ENCODE peak calls at places on chromosomes 11 and 22, in four cellular contexts. One of them, this sample, is unnamed. For H3K9me1, the result is how much of the 10 kb centered on the place peaks cover.

GRCh38 chr11:107916671-107917241 is 11.5 kb upstream of the RAB39A start:
- DNase-seq in IMR-90: no peak
- DNase-seq in K562: peak
- DNase-seq in endothelial cell of umbilical vein: no peak
- DNase-seq in this sample: no peak

GRCh38 chr11:46951864-46952263 is 15.3 kb downstream of the CSTPP1 start:
- DNase-seq in K562: no peak
- DNase-seq in IMR-90: peak
- DNase-seq in endothelial cell of umbilical vein: peak
- DNase-seq in this sample: no peak

GRCh38 chr11:107591446-107592236 is 694 bp downstream of the ELMOD1 start:
- DNase-seq in endothelial cell of umbilical vein: peak
- DNase-seq in IMR-90: no peak
- DNase-seq in K562: no peak
- DNase-seq in this sample: no peak

GRCh38 chr22:34850010-34850409 is 215.9 kb upstream of the ISX start:
- DNase-seq in K562: no peak
- DNase-seq in endothelial cell of umbilical vein: no peak
- DNase-seq in IMR-90: no peak
- DNase-seq in this sample: no peak

GRCh38 chr11:2137202-2138071 is 1.8 kb downstream of the IGF2 start:
- DNase-seq in IMR-90: peak
- DNase-seq in K562: peak
- DNase-seq in endothelial cell of umbilical vein: peak
- DNase-seq in this sample: no peak

GRCh38 chr11:2296913-2297622 is 4.7 kb downstream of the C11orf21 start:
- DNase-seq in IMR-90: no peak
- DNase-seq in K562: no peak
- DNase-seq in endothelial cell of umbilical vein: no peak
- DNase-seq in this sample: no peak

GRCh38 chr22:49550766-49551362 is 276.8 kb downstream of the BRD1 start:
- DNase-seq in K562: peak
- DNase-seq in endothelial cell of umbilical vein: no peak
- DNase-seq in IMR-90: no peak
- DNase-seq in this sample: no peak

GRCh38 chr11:57530596-57531507 is at the start of gene TIMM10:
- DNase-seq in endothelial cell of umbilical vein: peak
- DNase-seq in K562: peak
- DNase-seq in IMR-90: peak
- DNase-seq in this sample: peak

GRCh38 chr11:473415-473814 is 23.3 kb downstream of the PTDSS2 start:
- DNase-seq in endothelial cell of umbilical vein: no peak
- DNase-seq in K562: no peak
- DNase-seq in IMR-90: no peak
- DNase-seq in this sample: no peak

GRCh38 chr11:132874638-132875037 is 657.7 kb downstream of the OPCML start:
- DNase-seq in endothelial cell of umbilical vein: no peak
- DNase-seq in K562: no peak
- DNase-seq in IMR-90: peak
- DNase-seq in this sample: no peak

GRCh38 chr11:1830500-1831223 is 4.1 kb upstream of the SYT8 start:
- DNase-seq in IMR-90: no peak
- DNase-seq in endothelial cell of umbilical vein: no peak
- DNase-seq in K562: peak
- DNase-seq in this sample: peak

GRCh38 chr11:116984589-116984988 is 113.6 kb downstream of the SIK3 start:
- DNase-seq in IMR-90: peak
- DNase-seq in K562: no peak
- DNase-seq in endothelial cell of umbilical vein: no peak
- DNase-seq in this sample: peak

GRCh38 chr11:43921561-43922294 is 20.7 kb upstream of the C11orf96 start:
- DNase-seq in endothelial cell of umbilical vein: no peak
- DNase-seq in K562: no peak
- DNase-seq in IMR-90: no peak
- DNase-seq in this sample: no peak

GRCh38 chr11:94800394-94800793 is 32.2 kb downstream of the AMOTL1 start:
- DNase-seq in IMR-90: no peak
- DNase-seq in endothelial cell of umbilical vein: no peak
- DNase-seq in K562: no peak
- DNase-seq in this sample: no peak

GRCh38 chr11:75689861-75690641 is 21.2 kb upstream of the MAP6 start:
- DNase-seq in endothelial cell of umbilical vein: no peak
- DNase-seq in IMR-90: no peak
- DNase-seq in K562: peak
- DNase-seq in this sample: no peak

GRCh38 chr22:49076300-49077035 is 751.2 kb downstream of the BRD1 start:
- DNase-seq in IMR-90: no peak
- DNase-seq in endothelial cell of umbilical vein: no peak
- DNase-seq in K562: no peak
- DNase-seq in this sample: no peak

GRCh38 chr11:123429851-123430735 is at the start of gene GRAMD1B:
- DNase-seq in IMR-90: peak
- DNase-seq in endothelial cell of umbilical vein: peak
- DNase-seq in K562: no peak
- DNase-seq in this sample: no peak

GRCh38 chr11:124075492-124075840 is 34.3 kb upstream of the OR10G7 start:
- DNase-seq in K562: no peak
- DNase-seq in IMR-90: no peak
- DNase-seq in endothelial cell of umbilical vein: no peak
- DNase-seq in this sample: no peak

GRCh38 chr11:43393765-43394355 is 35.1 kb downstream of the TTC17 start:
- DNase-seq in K562: peak
- DNase-seq in endothelial cell of umbilical vein: peak
- DNase-seq in IMR-90: peak
- DNase-seq in this sample: no peak

GRCh38 chr11:65535102-65535501 is 10.2 kb downstream of the SCYL1 start:
- DNase-seq in endothelial cell of umbilical vein: no peak
- DNase-seq in IMR-90: no peak
- DNase-seq in K562: no peak
- DNase-seq in this sample: no peak

GRCh38 chr11:10208045-10208674 is 85.9 kb downstream of the SBF2 start:
- DNase-seq in endothelial cell of umbilical vein: peak
- DNase-seq in K562: peak
- DNase-seq in IMR-90: peak
- DNase-seq in this sample: peak

GRCh38 chr11:107331728-107332127 is 125.9 kb downstream of the CWF19L2 start:
- DNase-seq in endothelial cell of umbilical vein: no peak
- DNase-seq in K562: no peak
- DNase-seq in IMR-90: no peak
- DNase-seq in this sample: no peak

GRCh38 chr11:116512841-116513240 is 259.9 kb downstream of the BUD13 start:
- DNase-seq in endothelial cell of umbilical vein: no peak
- DNase-seq in IMR-90: no peak
- DNase-seq in K562: no peak
- DNase-seq in this sample: no peak

GRCh38 chr11:19216709-19217374 is 15.1 kb upstream of the CSRP3 start:
- DNase-seq in K562: no peak
- DNase-seq in IMR-90: no peak
- DNase-seq in endothelial cell of umbilical vein: peak
- DNase-seq in this sample: no peak

GRCh38 chr11:7651700-7652099 is 21.6 kb downstream of the CYB5R2 start:
- DNase-seq in K562: peak
- DNase-seq in endothelial cell of umbilical vein: no peak
- DNase-seq in IMR-90: no peak
- DNase-seq in this sample: no peak

GRCh38 chr11:106466441-106467190 is 389.2 kb downstream of the AASDHPPT start:
- DNase-seq in K562: no peak
- DNase-seq in endothelial cell of umbilical vein: no peak
- DNase-seq in IMR-90: peak
- DNase-seq in this sample: no peak

GRCh38 chr11:75469785-75470405 is 36.9 kb upstream of the KLHL35 start:
- DNase-seq in IMR-90: no peak
- DNase-seq in K562: no peak
- DNase-seq in endothelial cell of umbilical vein: no peak
- DNase-seq in this sample: no peak

GRCh38 chr22:35327690-35328471 is 28.2 kb downstream of the TOM1 start:
- DNase-seq in K562: no peak
- DNase-seq in endothelial cell of umbilical vein: no peak
- DNase-seq in IMR-90: no peak
- DNase-seq in this sample: no peak

GRCh38 chr11:34793666-34794065 is 122.5 kb downstream of the APIP start:
- DNase-seq in IMR-90: no peak
- DNase-seq in endothelial cell of umbilical vein: no peak
- DNase-seq in K562: no peak
- DNase-seq in this sample: no peak

GRCh38 chr11:73612601-73613137 is 14.8 kb upstream of the FAM168A start:
- DNase-seq in endothelial cell of umbilical vein: no peak
- DNase-seq in K562: no peak
- DNase-seq in IMR-90: peak
- DNase-seq in this sample: no peak

GRCh38 chr22:25114369-25115362 is 85.0 kb upstream of the CRYBB3 start:
- DNase-seq in K562: no peak
- DNase-seq in IMR-90: no peak
- DNase-seq in endothelial cell of umbilical vein: peak
- DNase-seq in this sample: peak

DNA sequence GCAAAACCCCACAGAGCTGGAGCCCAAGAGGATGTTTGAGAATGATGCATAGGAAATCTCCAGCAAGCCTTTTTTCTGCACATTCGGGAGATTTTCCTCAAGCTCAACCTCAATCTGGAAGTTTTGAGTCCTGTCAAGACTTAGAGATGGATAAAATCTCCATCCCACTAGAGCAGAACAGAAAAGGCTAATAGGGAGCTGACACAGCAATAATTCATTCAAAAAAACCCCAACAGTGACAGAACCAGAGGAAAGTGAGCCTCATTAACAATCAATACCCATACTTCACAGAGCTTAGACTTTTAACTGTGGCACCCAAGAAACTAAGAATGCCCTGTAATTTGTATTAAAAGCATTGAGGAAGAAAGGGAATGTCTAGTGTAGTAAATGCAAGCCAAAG is 115.9 kb upstream of the BDNF start:
- DNase-seq in endothelial cell of umbilical vein: no peak
- DNase-seq in K562: no peak
- DNase-seq in IMR-90: no peak
- DNase-seq in this sample: no peak
- H3K9me1 ChIP-seq in endothelial cell of umbilical vein: under half
- H3K9me1 ChIP-seq in K562: under half
- H3K9me1 ChIP-seq in IMR-90: under half
- H3K9me1 ChIP-seq in this sample: under half

GRCh38 chr11:67120456-67120855 is 1.4 kb downstream of the KDM2A start:
- DNase-seq in endothelial cell of umbilical vein: peak
- DNase-seq in IMR-90: no peak
- DNase-seq in K562: peak
- DNase-seq in this sample: no peak

GRCh38 chr11:67117667-67118058 is 1.4 kb upstream of the KDM2A start:
- DNase-seq in endothelial cell of umbilical vein: peak
- DNase-seq in IMR-90: no peak
- DNase-seq in K562: no peak
- DNase-seq in this sample: no peak

GRCh38 chr11:67119577-67120391 is 721 bp downstream of the KDM2A start:
- DNase-seq in IMR-90: no peak
- DNase-seq in K562: peak
- DNase-seq in endothelial cell of umbilical vein: peak
- DNase-seq in this sample: no peak

GRCh38 chr11:67118059-67118766 is 850 bp upstream of the KDM2A start:
- DNase-seq in endothelial cell of umbilical vein: peak
- DNase-seq in IMR-90: no peak
- DNase-seq in K562: no peak
- DNase-seq in this sample: no peak

GRCh38 chr11:67118801-67119576 is at the start of gene KDM2A:
- DNase-seq in endothelial cell of umbilical vein: peak
- DNase-seq in K562: peak
- DNase-seq in IMR-90: peak
- DNase-seq in this sample: peak
- TF ChIP-seq CTCF in endothelial cell of umbilical vein: no peak
- TF ChIP-seq CTCF in K562: no peak
- TF ChIP-seq CTCF in IMR-90: peak
- TF ChIP-seq CTCF in this sample: no peak

DNA sequence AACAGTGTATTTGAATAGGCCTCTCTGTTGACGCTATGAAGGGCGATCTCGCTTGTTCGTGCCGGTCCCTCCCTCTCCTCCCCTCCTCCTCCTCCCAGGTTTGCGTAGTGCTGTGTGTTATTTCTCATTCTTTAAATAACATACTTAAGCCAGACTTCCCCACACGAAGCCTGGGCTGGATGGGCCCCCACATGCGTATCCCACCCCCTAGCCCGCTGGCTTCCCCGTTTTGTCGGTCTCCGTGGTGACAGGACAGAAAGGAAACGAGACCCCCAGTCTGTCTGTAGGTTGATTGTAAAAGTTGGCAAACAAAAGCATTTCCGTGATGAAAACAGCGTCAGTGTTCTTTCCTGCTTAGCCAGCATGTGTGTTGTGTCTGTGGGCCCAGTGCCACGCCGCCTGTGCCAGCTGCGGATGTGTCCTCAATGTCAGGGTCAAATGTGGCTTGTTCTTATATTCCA is 27.3 kb downstream of the FAM118A start:
- DNase-seq in K562: no peak
- DNase-seq in IMR-90: no peak
- DNase-seq in endothelial cell of umbilical vein: peak
- DNase-seq in this sample: no peak
- H3K9me1 ChIP-seq in K562: under half
- H3K9me1 ChIP-seq in IMR-90: under half
- H3K9me1 ChIP-seq in endothelial cell of umbilical vein: under half
- H3K9me1 ChIP-seq in this sample: under half

DNA sequence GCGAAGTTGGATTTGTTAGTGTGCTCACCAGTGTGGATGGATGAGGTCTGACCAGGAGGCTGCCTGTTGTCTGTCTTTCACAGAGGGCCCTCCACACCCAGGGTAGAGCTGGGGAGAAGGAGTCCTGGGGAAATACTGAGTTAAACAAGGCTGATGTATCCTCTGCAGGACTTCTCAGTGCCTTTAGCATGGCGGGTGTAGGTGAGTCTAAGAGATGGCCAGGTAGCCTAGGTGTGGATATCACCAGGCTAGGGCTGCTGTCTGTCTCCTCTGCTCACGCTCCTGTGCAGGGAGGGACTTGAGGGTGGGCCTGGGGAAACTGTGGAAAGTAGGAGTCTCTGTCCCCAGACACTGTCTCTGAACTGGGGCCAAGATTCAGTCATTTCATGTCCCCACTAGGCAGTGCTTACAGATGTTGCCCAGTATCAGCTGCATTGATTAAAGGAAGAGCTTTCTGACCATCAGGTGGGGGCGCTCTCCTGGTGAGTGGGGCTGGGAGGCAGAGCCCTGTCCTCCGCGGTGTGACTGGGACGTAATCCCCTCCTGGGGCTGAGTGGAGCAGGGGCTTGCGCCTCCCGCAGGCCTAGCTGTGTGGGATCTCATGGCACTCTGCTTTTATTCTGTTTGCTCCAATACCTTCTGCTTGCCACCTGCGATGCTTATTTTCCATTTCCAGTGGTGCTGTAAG is 35.5 kb upstream of the CCDC188 start:
- DNase-seq in endothelial cell of umbilical vein: peak
- DNase-seq in IMR-90: no peak
- DNase-seq in K562: peak
- DNase-seq in this sample: no peak
- TF ChIP-seq CTCF in endothelial cell of umbilical vein: peak
- TF ChIP-seq CTCF in IMR-90: peak
- TF ChIP-seq CTCF in K562: peak
- TF ChIP-seq CTCF in this sample: peak